ENCODE peak calls at places on chromosomes 5 and 9, in eight cellular contexts. One of them, this sample, is unnamed.

GRCh38 chr5:59021837-59022514 is 439.1 kb downstream of the RAB3C start:
- DNase-seq in NB4: no peak
- DNase-seq in heart right ventricle: no peak
- DNase-seq in tibial artery: no peak
- DNase-seq in right atrium auricular region: no peak
- DNase-seq in fibroblast of villous mesenchyme: no peak
- DNase-seq in BE2C: peak; percentile 32
- DNase-seq in SK-N-SH: no peak
- DNase-seq in this sample: no peak

GRCh38 chr5:173396311-173396993 is 68.2 kb upstream of the STC2 start:
- DNase-seq in fibroblast of villous mesenchyme: peak; percentile 4
- DNase-seq in right atrium auricular region: no peak
- DNase-seq in SK-N-SH: peak; percentile 44
- DNase-seq in tibial artery: no peak
- DNase-seq in heart right ventricle: no peak
- DNase-seq in BE2C: peak; percentile 33
- DNase-seq in NB4: peak; percentile 33
- DNase-seq in this sample: peak; percentile 11

GRCh38 chr5:109907751-109908150 is 218.0 kb downstream of the MAN2A1 start:
- DNase-seq in tibial artery: no peak
- DNase-seq in right atrium auricular region: no peak
- DNase-seq in heart right ventricle: no peak
- DNase-seq in BE2C: no peak
- DNase-seq in NB4: no peak
- DNase-seq in fibroblast of villous mesenchyme: peak; percentile 88
- DNase-seq in SK-N-SH: no peak
- DNase-seq in this sample: peak; percentile 87

GRCh38 chr9:89887286-89887685 is 282.5 kb downstream of the GADD45G start:
- DNase-seq in SK-N-SH: no peak
- DNase-seq in heart right ventricle: no peak
- DNase-seq in BE2C: no peak
- DNase-seq in tibial artery: no peak
- DNase-seq in NB4: no peak
- DNase-seq in right atrium auricular region: no peak
- DNase-seq in fibroblast of villous mesenchyme: no peak
- DNase-seq in this sample: no peak

GRCh38 chr5:50963647-50964584 is 297.5 kb downstream of the PARP8 start:
- DNase-seq in tibial artery: no peak
- DNase-seq in fibroblast of villous mesenchyme: no peak
- DNase-seq in BE2C: peak; percentile 33
- DNase-seq in heart right ventricle: no peak
- DNase-seq in NB4: peak; percentile 16
- DNase-seq in SK-N-SH: peak; percentile 66
- DNase-seq in right atrium auricular region: no peak
- DNase-seq in this sample: no peak

GRCh38 chr5:132182366-132183040 is 45.1 kb downstream of the P4HA2 start:
- DNase-seq in SK-N-SH: no peak
- DNase-seq in fibroblast of villous mesenchyme: peak; percentile 21
- DNase-seq in BE2C: no peak
- DNase-seq in tibial artery: no peak
- DNase-seq in heart right ventricle: no peak
- DNase-seq in right atrium auricular region: no peak
- DNase-seq in NB4: no peak
- DNase-seq in this sample: no peak

GRCh38 chr9:89920131-89920530 is 315.3 kb downstream of the GADD45G start:
- DNase-seq in fibroblast of villous mesenchyme: no peak
- DNase-seq in SK-N-SH: no peak
- DNase-seq in right atrium auricular region: peak; percentile 28
- DNase-seq in tibial artery: no peak
- DNase-seq in NB4: no peak
- DNase-seq in BE2C: no peak
- DNase-seq in heart right ventricle: no peak
- DNase-seq in this sample: no peak

GRCh38 chr9:86660146-86660545 is 287.2 kb downstream of the GAS1 start:
- DNase-seq in NB4: no peak
- DNase-seq in right atrium auricular region: no peak
- DNase-seq in heart right ventricle: no peak
- DNase-seq in fibroblast of villous mesenchyme: peak; percentile 66
- DNase-seq in BE2C: no peak
- DNase-seq in SK-N-SH: no peak
- DNase-seq in tibial artery: no peak
- DNase-seq in this sample: peak; percentile 96

GRCh38 chr5:94707359-94707758 is 88.9 kb downstream of the SLF1 start:
- DNase-seq in NB4: no peak
- DNase-seq in tibial artery: no peak
- DNase-seq in fibroblast of villous mesenchyme: no peak
- DNase-seq in SK-N-SH: no peak
- DNase-seq in heart right ventricle: no peak
- DNase-seq in BE2C: no peak
- DNase-seq in right atrium auricular region: no peak
- DNase-seq in this sample: no peak

GRCh38 chr9:122546196-122546595 is 6.7 kb upstream of the OR1N2 start:
- DNase-seq in right atrium auricular region: no peak
- DNase-seq in NB4: no peak
- DNase-seq in BE2C: no peak
- DNase-seq in fibroblast of villous mesenchyme: no peak
- DNase-seq in tibial artery: no peak
- DNase-seq in SK-N-SH: no peak
- DNase-seq in heart right ventricle: no peak
- DNase-seq in this sample: no peak

GRCh38 chr9:35105126-35105525 is 2.2 kb upstream of the STOML2 start:
- DNase-seq in right atrium auricular region: no peak
- DNase-seq in fibroblast of villous mesenchyme: no peak
- DNase-seq in NB4: no peak
- DNase-seq in BE2C: no peak
- DNase-seq in SK-N-SH: no peak
- DNase-seq in heart right ventricle: no peak
- DNase-seq in tibial artery: no peak
- DNase-seq in this sample: no peak

GRCh38 chr9:14883310-14883944 is 26.8 kb downstream of the FREM1 start:
- DNase-seq in tibial artery: no peak
- DNase-seq in fibroblast of villous mesenchyme: no peak
- DNase-seq in BE2C: no peak
- DNase-seq in heart right ventricle: no peak
- DNase-seq in NB4: no peak
- DNase-seq in SK-N-SH: no peak
- DNase-seq in right atrium auricular region: no peak
- DNase-seq in this sample: no peak

GRCh38 chr5:1681955-1682354 is 117.7 kb downstream of the MRPL36 start:
- DNase-seq in tibial artery: no peak
- DNase-seq in BE2C: no peak
- DNase-seq in fibroblast of villous mesenchyme: no peak
- DNase-seq in SK-N-SH: no peak
- DNase-seq in right atrium auricular region: no peak
- DNase-seq in heart right ventricle: no peak
- DNase-seq in NB4: no peak
- DNase-seq in this sample: no peak

GRCh38 chr9:105244996-105245719 is 707 bp downstream of the SLC44A1 start:
- DNase-seq in right atrium auricular region: no peak
- DNase-seq in tibial artery: peak; percentile 49
- DNase-seq in NB4: peak; percentile 47
- DNase-seq in heart right ventricle: peak; percentile 34
- DNase-seq in BE2C: peak; percentile 15
- DNase-seq in SK-N-SH: peak; percentile 60
- DNase-seq in fibroblast of villous mesenchyme: peak; percentile 37
- DNase-seq in this sample: peak; percentile 30
- TF ChIP-seq CTCF in right atrium auricular region: no peak
- TF ChIP-seq CTCF in tibial artery: no peak
- TF ChIP-seq CTCF in NB4: no peak
- TF ChIP-seq CTCF in heart right ventricle: no peak
- TF ChIP-seq CTCF in BE2C: no peak
- TF ChIP-seq CTCF in SK-N-SH: peak; percentile 30
- TF ChIP-seq CTCF in fibroblast of villous mesenchyme: no peak
- TF ChIP-seq CTCF in this sample: no peak

DNA sequence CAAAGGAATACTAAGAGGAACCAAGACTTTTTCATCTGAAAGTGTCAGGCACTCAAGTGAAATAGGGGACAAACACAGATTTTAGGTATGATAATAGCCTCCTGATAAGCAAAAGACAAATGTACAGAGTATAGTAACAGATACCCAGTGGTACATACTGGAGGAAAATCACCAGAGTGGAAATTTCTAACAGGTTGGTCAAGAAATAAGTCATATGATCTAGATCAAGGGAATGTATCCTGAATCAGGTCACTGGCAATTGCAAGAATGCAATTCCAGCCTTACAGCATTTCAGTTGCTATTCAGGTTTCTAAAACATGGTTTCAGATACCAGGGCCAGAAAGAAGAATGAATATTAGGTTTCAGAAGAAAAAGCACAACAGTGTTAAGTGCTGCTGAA is 82.2 kb upstream of the SLCO6A1 start:
- DNase-seq in right atrium auricular region: no peak
- DNase-seq in fibroblast of villous mesenchyme: no peak
- DNase-seq in tibial artery: no peak
- DNase-seq in NB4: no peak
- DNase-seq in heart right ventricle: no peak
- DNase-seq in SK-N-SH: no peak
- DNase-seq in BE2C: no peak
- DNase-seq in this sample: no peak
- H3K4me3 ChIP-seq in right atrium auricular region: no peak overlapping the region
- H3K4me3 ChIP-seq in fibroblast of villous mesenchyme: no peak overlapping the region
- H3K4me3 ChIP-seq in tibial artery: no peak overlapping the region
- H3K4me3 ChIP-seq in NB4: no peak overlapping the region
- H3K4me3 ChIP-seq in heart right ventricle: no peak overlapping the region
- H3K4me3 ChIP-seq in SK-N-SH: no peak overlapping the region
- H3K4me3 ChIP-seq in BE2C: no peak overlapping the region
- H3K4me3 ChIP-seq in this sample: no peak overlapping the region

GRCh38 chr5:170809551-170809950 is 26.0 kb downstream of the GABRP start:
- DNase-seq in tibial artery: no peak
- DNase-seq in heart right ventricle: no peak
- DNase-seq in fibroblast of villous mesenchyme: peak; percentile 72
- DNase-seq in SK-N-SH: peak; percentile 41
- DNase-seq in right atrium auricular region: no peak
- DNase-seq in NB4: no peak
- DNase-seq in BE2C: peak; percentile 32
- DNase-seq in this sample: peak; percentile 66
- TF ChIP-seq CTCF in tibial artery: peak; percentile 10
- TF ChIP-seq CTCF in heart right ventricle: peak; percentile 40
- TF ChIP-seq CTCF in fibroblast of villous mesenchyme: peak; percentile 71
- TF ChIP-seq CTCF in SK-N-SH: peak; percentile 54
- TF ChIP-seq CTCF in right atrium auricular region: peak; percentile 34
- TF ChIP-seq CTCF in NB4: no peak
- TF ChIP-seq CTCF in BE2C: peak; percentile 57
- TF ChIP-seq CTCF in this sample: peak; percentile 69

GRCh38 chr5:9976621-9977020 is 273.1 kb downstream of the ATPSCKMT start:
- DNase-seq in NB4: no peak
- DNase-seq in tibial artery: no peak
- DNase-seq in BE2C: no peak
- DNase-seq in right atrium auricular region: no peak
- DNase-seq in fibroblast of villous mesenchyme: no peak
- DNase-seq in SK-N-SH: no peak
- DNase-seq in heart right ventricle: no peak
- DNase-seq in this sample: no peak
- H3K4me3 ChIP-seq in NB4: no peak overlapping the region
- H3K4me3 ChIP-seq in tibial artery: no peak overlapping the region
- H3K4me3 ChIP-seq in BE2C: no peak overlapping the region
- H3K4me3 ChIP-seq in right atrium auricular region: no peak overlapping the region
- H3K4me3 ChIP-seq in fibroblast of villous mesenchyme: no peak overlapping the region
- H3K4me3 ChIP-seq in SK-N-SH: no peak overlapping the region
- H3K4me3 ChIP-seq in heart right ventricle: no peak overlapping the region
- H3K4me3 ChIP-seq in this sample: no peak overlapping the region

DNA sequence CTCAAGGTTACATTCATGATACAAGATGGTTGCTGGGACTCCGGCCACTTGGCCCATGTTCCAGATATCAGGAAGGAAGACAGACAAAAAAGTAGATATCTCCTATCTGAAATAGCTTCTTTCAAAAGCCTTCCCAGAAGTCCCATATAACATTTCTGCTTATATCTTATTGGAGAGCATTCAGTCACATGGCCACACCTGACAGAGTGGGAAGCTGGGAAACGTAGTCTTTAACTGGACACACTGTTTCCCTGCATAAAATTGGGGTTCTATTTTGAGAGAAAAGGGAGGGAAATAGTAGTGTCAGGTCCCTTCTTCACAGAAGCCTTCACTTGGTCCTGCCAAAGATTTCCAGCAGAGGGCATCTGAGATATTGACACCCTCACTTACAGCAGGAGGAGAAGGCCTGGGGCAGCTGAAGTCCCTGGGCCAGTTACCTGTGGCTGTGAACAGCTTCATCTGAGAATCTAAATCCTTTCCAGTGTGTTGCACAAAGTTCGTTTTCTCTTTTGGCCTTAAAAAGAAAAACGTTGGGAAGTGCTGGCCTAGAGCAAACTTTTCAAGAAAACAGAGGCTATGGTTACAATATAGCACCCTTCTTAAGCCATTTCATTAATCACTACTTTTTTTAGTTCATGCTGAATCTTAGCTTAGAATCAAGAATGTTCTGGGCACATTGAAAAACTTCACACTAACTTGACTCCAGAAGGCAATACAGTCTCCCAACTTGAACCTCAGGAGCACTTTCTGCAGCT is 33.5 kb downstream of the SPEF2 start:
- DNase-seq in fibroblast of villous mesenchyme: peak; percentile 61
- DNase-seq in NB4: peak; percentile 35
- DNase-seq in SK-N-SH: peak; percentile 24
- DNase-seq in tibial artery: no peak
- DNase-seq in heart right ventricle: no peak
- DNase-seq in BE2C: peak; percentile 11
- DNase-seq in right atrium auricular region: no peak
- DNase-seq in this sample: peak; percentile 65
- TF ChIP-seq CTCF in fibroblast of villous mesenchyme: peak; percentile 70
- TF ChIP-seq CTCF in NB4: peak; percentile 48
- TF ChIP-seq CTCF in SK-N-SH: peak; percentile 64
- TF ChIP-seq CTCF in tibial artery: peak; percentile 7
- TF ChIP-seq CTCF in heart right ventricle: peak; percentile 45
- TF ChIP-seq CTCF in BE2C: peak; percentile 18
- TF ChIP-seq CTCF in right atrium auricular region: peak; percentile 51
- TF ChIP-seq CTCF in this sample: peak; percentile 80

GRCh38 chr9:136244116-136244775 is 1.4 kb downstream of the QSOX2 start:
- DNase-seq in fibroblast of villous mesenchyme: no peak
- DNase-seq in tibial artery: no peak
- DNase-seq in heart right ventricle: no peak
- DNase-seq in SK-N-SH: no peak
- DNase-seq in right atrium auricular region: no peak
- DNase-seq in BE2C: no peak
- DNase-seq in NB4: peak; percentile 70
- DNase-seq in this sample: no peak
- H3K4me3 ChIP-seq in fibroblast of villous mesenchyme: peak overlapping the region; percentile 73
- H3K4me3 ChIP-seq in tibial artery: peak overlapping the region; percentile 74
- H3K4me3 ChIP-seq in heart right ventricle: peak overlapping the region; percentile 89
- H3K4me3 ChIP-seq in SK-N-SH: peak overlapping the region; percentile 86
- H3K4me3 ChIP-seq in right atrium auricular region: no peak overlapping the region
- H3K4me3 ChIP-seq in BE2C: peak overlapping the region; percentile 83
- H3K4me3 ChIP-seq in NB4: peak overlapping the region; percentile 74
- H3K4me3 ChIP-seq in this sample: peak overlapping the region; percentile 72

GRCh38 chr5:45225571-45226031 is 416.9 kb downstream of the MRPS30 start:
- DNase-seq in NB4: no peak
- DNase-seq in fibroblast of villous mesenchyme: no peak
- DNase-seq in heart right ventricle: no peak
- DNase-seq in BE2C: no peak
- DNase-seq in right atrium auricular region: no peak
- DNase-seq in tibial artery: no peak
- DNase-seq in SK-N-SH: peak; percentile 38
- DNase-seq in this sample: no peak
- TF ChIP-seq CTCF in NB4: no peak
- TF ChIP-seq CTCF in fibroblast of villous mesenchyme: no peak
- TF ChIP-seq CTCF in heart right ventricle: no peak
- TF ChIP-seq CTCF in BE2C: no peak
- TF ChIP-seq CTCF in right atrium auricular region: no peak
- TF ChIP-seq CTCF in tibial artery: no peak
- TF ChIP-seq CTCF in SK-N-SH: peak; percentile 15
- TF ChIP-seq CTCF in this sample: no peak

GRCh38 chr5:83256091-83256775 is 178.9 kb downstream of the XRCC4 start:
- DNase-seq in tibial artery: no peak
- DNase-seq in NB4: peak; percentile 1
- DNase-seq in fibroblast of villous mesenchyme: peak; percentile 44
- DNase-seq in BE2C: no peak
- DNase-seq in heart right ventricle: no peak
- DNase-seq in SK-N-SH: no peak
- DNase-seq in right atrium auricular region: no peak
- DNase-seq in this sample: peak; percentile 16
- H3K4me3 ChIP-seq in tibial artery: no peak overlapping the region
- H3K4me3 ChIP-seq in NB4: no peak overlapping the region
- H3K4me3 ChIP-seq in fibroblast of villous mesenchyme: no peak overlapping the region
- H3K4me3 ChIP-seq in BE2C: no peak overlapping the region
- H3K4me3 ChIP-seq in heart right ventricle: no peak overlapping the region
- H3K4me3 ChIP-seq in SK-N-SH: no peak overlapping the region
- H3K4me3 ChIP-seq in right atrium auricular region: no peak overlapping the region
- H3K4me3 ChIP-seq in this sample: no peak overlapping the region